ENCODE peak calls at places on chromosomes 16 and 17, in seven cellular contexts. One of them, this sample, is unnamed.

GRCh38 chr17:74601944-74602572 is 10.0 kb upstream of the CD300LD start:
- DNase-seq in HT-29: peak
- DNase-seq in OCI-LY7: peak
- DNase-seq in non-pigmented ciliary epithelial cell: no peak
- DNase-seq in NAMALWA: peak
- DNase-seq in aorta: no peak
- DNase-seq in kidney tubule cell: peak
- DNase-seq in this sample: peak

GRCh38 chr17:77723071-77723908 is 235.2 kb upstream of the TNRC6C start:
- DNase-seq in HT-29: no peak
- DNase-seq in OCI-LY7: no peak
- DNase-seq in non-pigmented ciliary epithelial cell: no peak
- DNase-seq in NAMALWA: no peak
- DNase-seq in aorta: no peak
- DNase-seq in kidney tubule cell: no peak
- DNase-seq in this sample: no peak

GRCh38 chr16:10824111-10824893 is 5.7 kb upstream of the TVP23A start:
- DNase-seq in HT-29: no peak
- DNase-seq in OCI-LY7: no peak
- DNase-seq in non-pigmented ciliary epithelial cell: no peak
- DNase-seq in NAMALWA: no peak
- DNase-seq in aorta: no peak
- DNase-seq in kidney tubule cell: no peak
- DNase-seq in this sample: no peak

GRCh38 chr17:43673516-43674323 is 12.0 kb upstream of the MEOX1 start:
- DNase-seq in HT-29: peak
- DNase-seq in OCI-LY7: peak
- DNase-seq in non-pigmented ciliary epithelial cell: no peak
- DNase-seq in NAMALWA: peak
- DNase-seq in aorta: peak
- DNase-seq in kidney tubule cell: peak
- DNase-seq in this sample: peak

GRCh38 chr17:48960834-48961515 is 7.4 kb downstream of the GIP start:
- DNase-seq in HT-29: no peak
- DNase-seq in OCI-LY7: no peak
- DNase-seq in non-pigmented ciliary epithelial cell: no peak
- DNase-seq in NAMALWA: no peak
- DNase-seq in aorta: no peak
- DNase-seq in kidney tubule cell: no peak
- DNase-seq in this sample: no peak

GRCh38 chr17:77287432-77288068 is 146.8 kb downstream of the SEC14L1 start:
- DNase-seq in HT-29: peak
- DNase-seq in OCI-LY7: no peak
- DNase-seq in non-pigmented ciliary epithelial cell: peak
- DNase-seq in NAMALWA: no peak
- DNase-seq in aorta: no peak
- DNase-seq in kidney tubule cell: peak
- DNase-seq in this sample: no peak

GRCh38 chr17:62630365-62631085 is 3.1 kb downstream of the MRC2 start:
- DNase-seq in HT-29: no peak
- DNase-seq in OCI-LY7: no peak
- DNase-seq in non-pigmented ciliary epithelial cell: no peak
- DNase-seq in NAMALWA: no peak
- DNase-seq in aorta: no peak
- DNase-seq in kidney tubule cell: no peak
- DNase-seq in this sample: no peak

GRCh38 chr16:86241681-86242080 is 268.6 kb upstream of the FOXF1 start:
- DNase-seq in HT-29: no peak
- DNase-seq in OCI-LY7: no peak
- DNase-seq in non-pigmented ciliary epithelial cell: no peak
- DNase-seq in NAMALWA: no peak
- DNase-seq in aorta: no peak
- DNase-seq in kidney tubule cell: no peak
- DNase-seq in this sample: no peak

GRCh38 chr17:8041249-8041928 is 2.5 kb downstream of the ALOX15B start:
- DNase-seq in HT-29: peak
- DNase-seq in OCI-LY7: peak
- DNase-seq in non-pigmented ciliary epithelial cell: peak
- DNase-seq in NAMALWA: peak
- DNase-seq in aorta: no peak
- DNase-seq in kidney tubule cell: peak
- DNase-seq in this sample: peak

GRCh38 chr16:2087426-2088191 is 39.8 kb downstream of the TSC2 start:
- DNase-seq in HT-29: no peak
- DNase-seq in OCI-LY7: no peak
- DNase-seq in non-pigmented ciliary epithelial cell: no peak
- DNase-seq in NAMALWA: no peak
- DNase-seq in aorta: no peak
- DNase-seq in kidney tubule cell: no peak
- DNase-seq in this sample: no peak

GRCh38 chr16:58426960-58427359 is 34.7 kb downstream of the GINS3 start:
- DNase-seq in HT-29: no peak
- DNase-seq in OCI-LY7: no peak
- DNase-seq in non-pigmented ciliary epithelial cell: no peak
- DNase-seq in NAMALWA: no peak
- DNase-seq in aorta: no peak
- DNase-seq in kidney tubule cell: no peak
- DNase-seq in this sample: no peak

GRCh38 chr16:65576631-65577030 is 454.8 kb upstream of the CDH11 start:
- DNase-seq in HT-29: no peak
- DNase-seq in OCI-LY7: peak
- DNase-seq in non-pigmented ciliary epithelial cell: no peak
- DNase-seq in NAMALWA: peak
- DNase-seq in aorta: peak
- DNase-seq in kidney tubule cell: no peak
- DNase-seq in this sample: peak

GRCh38 chr17:1486802-1487695 is 5.4 kb downstream of the MYO1C start:
- DNase-seq in HT-29: peak
- DNase-seq in OCI-LY7: peak
- DNase-seq in non-pigmented ciliary epithelial cell: no peak
- DNase-seq in NAMALWA: peak
- DNase-seq in aorta: peak
- DNase-seq in kidney tubule cell: peak
- DNase-seq in this sample: no peak

GRCh38 chr16:23408242-23409201 is 44.5 kb downstream of the COG7 start:
- DNase-seq in HT-29: no peak
- DNase-seq in OCI-LY7: no peak
- DNase-seq in non-pigmented ciliary epithelial cell: no peak
- DNase-seq in NAMALWA: no peak
- DNase-seq in aorta: no peak
- DNase-seq in kidney tubule cell: peak
- DNase-seq in this sample: no peak

GRCh38 chr16:85536073-85536410 is 77.1 kb upstream of the GSE1 start:
- DNase-seq in HT-29: no peak
- DNase-seq in OCI-LY7: no peak
- DNase-seq in non-pigmented ciliary epithelial cell: no peak
- DNase-seq in NAMALWA: no peak
- DNase-seq in aorta: no peak
- DNase-seq in kidney tubule cell: no peak
- DNase-seq in this sample: peak

GRCh38 chr17:10033982-10034381 is 128.9 kb upstream of the RCVRN start:
- DNase-seq in HT-29: no peak
- DNase-seq in OCI-LY7: no peak
- DNase-seq in non-pigmented ciliary epithelial cell: no peak
- DNase-seq in NAMALWA: peak
- DNase-seq in aorta: peak
- DNase-seq in kidney tubule cell: no peak
- DNase-seq in this sample: no peak

GRCh38 chr17:56945938-56946337 is 14.9 kb downstream of the COIL start:
- DNase-seq in HT-29: no peak
- DNase-seq in OCI-LY7: no peak
- DNase-seq in non-pigmented ciliary epithelial cell: no peak
- DNase-seq in NAMALWA: no peak
- DNase-seq in aorta: no peak
- DNase-seq in kidney tubule cell: no peak
- DNase-seq in this sample: no peak

GRCh38 chr17:76538941-76539340 is 903 bp upstream of the PRCD start:
- DNase-seq in HT-29: no peak
- DNase-seq in OCI-LY7: no peak
- DNase-seq in non-pigmented ciliary epithelial cell: no peak
- DNase-seq in NAMALWA: no peak
- DNase-seq in aorta: peak
- DNase-seq in kidney tubule cell: no peak
- DNase-seq in this sample: no peak

GRCh38 chr17:9086577-9086976 is 65.3 kb downstream of the NTN1 start:
- DNase-seq in HT-29: no peak
- DNase-seq in OCI-LY7: no peak
- DNase-seq in non-pigmented ciliary epithelial cell: no peak
- DNase-seq in NAMALWA: no peak
- DNase-seq in aorta: no peak
- DNase-seq in kidney tubule cell: no peak
- DNase-seq in this sample: no peak

GRCh38 chr16:1435921-1436697 is 5.2 kb downstream of the PERCC1 start:
- DNase-seq in HT-29: no peak
- DNase-seq in OCI-LY7: no peak
- DNase-seq in non-pigmented ciliary epithelial cell: no peak
- DNase-seq in NAMALWA: no peak
- DNase-seq in aorta: no peak
- DNase-seq in kidney tubule cell: no peak
- DNase-seq in this sample: no peak

GRCh38 chr16:85805442-85806045 is 6.0 kb downstream of the COX4I1 start:
- DNase-seq in HT-29: no peak
- DNase-seq in OCI-LY7: no peak
- DNase-seq in non-pigmented ciliary epithelial cell: no peak
- DNase-seq in NAMALWA: no peak
- DNase-seq in aorta: no peak
- DNase-seq in kidney tubule cell: no peak
- DNase-seq in this sample: no peak

GRCh38 chr16:7646831-7647230 is 314.2 kb downstream of the RBFOX1 start:
- DNase-seq in HT-29: no peak
- DNase-seq in OCI-LY7: no peak
- DNase-seq in non-pigmented ciliary epithelial cell: no peak
- DNase-seq in NAMALWA: no peak
- DNase-seq in aorta: no peak
- DNase-seq in kidney tubule cell: no peak
- DNase-seq in this sample: no peak

GRCh38 chr16:23384878-23385277 is 68.1 kb downstream of the COG7 start:
- DNase-seq in HT-29: no peak
- DNase-seq in OCI-LY7: no peak
- DNase-seq in non-pigmented ciliary epithelial cell: no peak
- DNase-seq in NAMALWA: no peak
- DNase-seq in aorta: no peak
- DNase-seq in kidney tubule cell: no peak
- DNase-seq in this sample: no peak

GRCh38 chr17:73349138-73349537 is 37.3 kb upstream of the CDC42EP4 start:
- DNase-seq in HT-29: no peak
- DNase-seq in OCI-LY7: no peak
- DNase-seq in non-pigmented ciliary epithelial cell: no peak
- DNase-seq in NAMALWA: no peak
- DNase-seq in aorta: no peak
- DNase-seq in kidney tubule cell: no peak
- DNase-seq in this sample: no peak

GRCh38 chr17:38465420-38466345 is 37.4 kb downstream of the ARHGAP23 start:
- DNase-seq in HT-29: peak
- DNase-seq in OCI-LY7: no peak
- DNase-seq in non-pigmented ciliary epithelial cell: no peak
- DNase-seq in NAMALWA: no peak
- DNase-seq in aorta: peak
- DNase-seq in kidney tubule cell: peak
- DNase-seq in this sample: no peak

GRCh38 chr17:79892457-79893236 is 53.4 kb upstream of the CBX4 start:
- DNase-seq in HT-29: peak
- DNase-seq in OCI-LY7: no peak
- DNase-seq in non-pigmented ciliary epithelial cell: no peak
- DNase-seq in NAMALWA: no peak
- DNase-seq in aorta: no peak
- DNase-seq in kidney tubule cell: no peak
- DNase-seq in this sample: no peak

GRCh38 chr17:2634361-2634960 is 41.0 kb downstream of the PAFAH1B1 start:
- DNase-seq in HT-29: peak
- DNase-seq in OCI-LY7: no peak
- DNase-seq in non-pigmented ciliary epithelial cell: peak
- DNase-seq in NAMALWA: no peak
- DNase-seq in aorta: no peak
- DNase-seq in kidney tubule cell: peak
- DNase-seq in this sample: no peak

GRCh38 chr16:69511641-69512040 is 54.1 kb upstream of the NFAT5 start:
- DNase-seq in HT-29: no peak
- DNase-seq in OCI-LY7: no peak
- DNase-seq in non-pigmented ciliary epithelial cell: no peak
- DNase-seq in NAMALWA: no peak
- DNase-seq in aorta: no peak
- DNase-seq in kidney tubule cell: no peak
- DNase-seq in this sample: no peak

GRCh38 chr16:19860146-19861030 is 24.3 kb downstream of the GPRC5B start:
- DNase-seq in HT-29: no peak
- DNase-seq in OCI-LY7: no peak
- DNase-seq in non-pigmented ciliary epithelial cell: no peak
- DNase-seq in NAMALWA: no peak
- DNase-seq in aorta: no peak
- DNase-seq in kidney tubule cell: peak
- DNase-seq in this sample: no peak

GRCh38 chr17:7839890-7840260 is 5.9 kb downstream of the KDM6B start:
- DNase-seq in HT-29: peak
- DNase-seq in OCI-LY7: peak
- DNase-seq in non-pigmented ciliary epithelial cell: no peak
- DNase-seq in NAMALWA: peak
- DNase-seq in aorta: peak
- DNase-seq in kidney tubule cell: no peak
- DNase-seq in this sample: peak

GRCh38 chr17:71505200-71505599 is 615.6 kb upstream of the SOX9 start:
- DNase-seq in HT-29: no peak
- DNase-seq in OCI-LY7: no peak
- DNase-seq in non-pigmented ciliary epithelial cell: peak
- DNase-seq in NAMALWA: no peak
- DNase-seq in aorta: no peak
- DNase-seq in kidney tubule cell: peak
- DNase-seq in this sample: no peak

GRCh38 chr16:67428146-67428731 is 2.7 kb upstream of the HSD11B2 start:
- DNase-seq in HT-29: peak
- DNase-seq in OCI-LY7: peak
- DNase-seq in non-pigmented ciliary epithelial cell: no peak
- DNase-seq in NAMALWA: peak
- DNase-seq in aorta: peak
- DNase-seq in kidney tubule cell: peak
- DNase-seq in this sample: peak